ENCODE peak calls at places on chromosomes 2 and 18, in six cellular contexts. One of them, this sample, is unnamed.

GRCh38 chr2:96772903-96773675 is 12.4 kb downstream of the CNNM4 start:
- DNase-seq in retina: no peak
- DNase-seq in heart right ventricle: peak; percentile 25
- DNase-seq in neuronal stem cell: no peak
- DNase-seq in NCI-H774: no peak
- DNase-seq in astrocyte of the spinal cord: no peak
- DNase-seq in this sample: peak; percentile 72

GRCh38 chr2:205800804-205801203 is 118.5 kb downstream of the NRP2 start:
- DNase-seq in astrocyte of the spinal cord: peak; percentile 75
- DNase-seq in heart right ventricle: no peak
- DNase-seq in retina: no peak
- DNase-seq in neuronal stem cell: no peak
- DNase-seq in NCI-H774: no peak
- DNase-seq in this sample: no peak

GRCh38 chr2:163692611-163693482 is 43.0 kb downstream of the FIGN start:
- DNase-seq in astrocyte of the spinal cord: peak; percentile 14
- DNase-seq in NCI-H774: no peak
- DNase-seq in heart right ventricle: no peak
- DNase-seq in neuronal stem cell: no peak
- DNase-seq in retina: no peak
- DNase-seq in this sample: no peak

GRCh38 chr18:39455300-39455699 is 1889.7 kb upstream of the CELF4 start:
- DNase-seq in neuronal stem cell: no peak
- DNase-seq in retina: no peak
- DNase-seq in NCI-H774: no peak
- DNase-seq in astrocyte of the spinal cord: peak; percentile 65
- DNase-seq in heart right ventricle: no peak
- DNase-seq in this sample: no peak

GRCh38 chr2:10405441-10405840 is 42.7 kb downstream of the ODC1 start:
- DNase-seq in heart right ventricle: peak; percentile 59
- DNase-seq in retina: no peak
- DNase-seq in neuronal stem cell: no peak
- DNase-seq in astrocyte of the spinal cord: peak; percentile 90
- DNase-seq in NCI-H774: no peak
- DNase-seq in this sample: no peak

GRCh38 chr2:32680937-32681336 is 53.1 kb downstream of the TTC27 start:
- DNase-seq in astrocyte of the spinal cord: peak; percentile 22
- DNase-seq in NCI-H774: no peak
- DNase-seq in retina: no peak
- DNase-seq in neuronal stem cell: no peak
- DNase-seq in heart right ventricle: no peak
- DNase-seq in this sample: no peak

GRCh38 chr2:86274265-86274917 is 63.0 kb downstream of the REEP1 start:
- DNase-seq in astrocyte of the spinal cord: peak; percentile 69
- DNase-seq in neuronal stem cell: no peak
- DNase-seq in retina: no peak
- DNase-seq in NCI-H774: no peak
- DNase-seq in heart right ventricle: no peak
- DNase-seq in this sample: no peak

GRCh38 chr2:133844214-133844892 is 276.1 kb upstream of the NCKAP5 start:
- DNase-seq in retina: peak; percentile 76
- DNase-seq in neuronal stem cell: peak; percentile 77
- DNase-seq in heart right ventricle: no peak
- DNase-seq in NCI-H774: peak; percentile 54
- DNase-seq in astrocyte of the spinal cord: peak; percentile 82
- DNase-seq in this sample: peak; percentile 81

GRCh38 chr2:25123682-25124081 is 44.7 kb downstream of the POMC start:
- DNase-seq in neuronal stem cell: no peak
- DNase-seq in NCI-H774: no peak
- DNase-seq in heart right ventricle: no peak
- DNase-seq in retina: no peak
- DNase-seq in astrocyte of the spinal cord: no peak
- DNase-seq in this sample: no peak

GRCh38 chr2:96848264-96848663 is 4.4 kb upstream of the ANKRD23 start:
- DNase-seq in heart right ventricle: no peak
- DNase-seq in astrocyte of the spinal cord: no peak
- DNase-seq in NCI-H774: no peak
- DNase-seq in retina: peak; percentile 25
- DNase-seq in neuronal stem cell: no peak
- DNase-seq in this sample: no peak

GRCh38 chr2:1641498-1641897 is 102.8 kb downstream of the PXDN start:
- DNase-seq in neuronal stem cell: peak; percentile 64
- DNase-seq in heart right ventricle: no peak
- DNase-seq in retina: no peak
- DNase-seq in NCI-H774: no peak
- DNase-seq in astrocyte of the spinal cord: no peak
- DNase-seq in this sample: no peak

GRCh38 chr2:177908182-177908581 is 164.4 kb downstream of the PDE11A start:
- DNase-seq in heart right ventricle: no peak
- DNase-seq in astrocyte of the spinal cord: no peak
- DNase-seq in NCI-H774: no peak
- DNase-seq in neuronal stem cell: no peak
- DNase-seq in retina: no peak
- DNase-seq in this sample: no peak

GRCh38 chr18:22346342-22346967 is 71.3 kb downstream of the CTAGE1 start:
- DNase-seq in retina: no peak
- DNase-seq in NCI-H774: no peak
- DNase-seq in neuronal stem cell: no peak
- DNase-seq in astrocyte of the spinal cord: peak; percentile 73
- DNase-seq in heart right ventricle: no peak
- DNase-seq in this sample: no peak

GRCh38 chr2:134372141-134372540 is 118.3 kb downstream of the MGAT5 start:
- DNase-seq in neuronal stem cell: no peak
- DNase-seq in heart right ventricle: no peak
- DNase-seq in NCI-H774: no peak
- DNase-seq in retina: no peak
- DNase-seq in astrocyte of the spinal cord: peak; percentile 52
- DNase-seq in this sample: no peak

GRCh38 chr2:40208478-40208877 is 243.4 kb downstream of the SLC8A1 start:
- DNase-seq in NCI-H774: no peak
- DNase-seq in astrocyte of the spinal cord: no peak
- DNase-seq in retina: no peak
- DNase-seq in heart right ventricle: no peak
- DNase-seq in neuronal stem cell: no peak
- DNase-seq in this sample: no peak

GRCh38 chr18:49968649-49969309 is 155.4 kb upstream of the ACAA2 start:
- DNase-seq in NCI-H774: no peak
- DNase-seq in heart right ventricle: no peak
- DNase-seq in astrocyte of the spinal cord: no peak
- DNase-seq in retina: no peak
- DNase-seq in neuronal stem cell: no peak
- DNase-seq in this sample: no peak

GRCh38 chr2:29314816-29315571 is 199.8 kb downstream of the CLIP4 start:
- DNase-seq in retina: peak; percentile 88
- DNase-seq in neuronal stem cell: no peak
- DNase-seq in NCI-H774: no peak
- DNase-seq in astrocyte of the spinal cord: peak; percentile 43
- DNase-seq in heart right ventricle: no peak
- DNase-seq in this sample: peak; percentile 82

GRCh38 chr2:118800736-118801135 is 46.7 kb downstream of the EN1 start:
- DNase-seq in astrocyte of the spinal cord: peak; percentile 6
- DNase-seq in heart right ventricle: no peak
- DNase-seq in neuronal stem cell: no peak
- DNase-seq in NCI-H774: no peak
- DNase-seq in retina: no peak
- DNase-seq in this sample: no peak

GRCh38 chr18:77131652-77132368 is 773 bp downstream of the MBP start:
- DNase-seq in astrocyte of the spinal cord: no peak
- DNase-seq in NCI-H774: peak; percentile 21
- DNase-seq in heart right ventricle: peak; percentile 68
- DNase-seq in retina: peak; percentile 30
- DNase-seq in neuronal stem cell: no peak
- DNase-seq in this sample: peak; percentile 79

GRCh38 chr18:5584751-5585417 is 41.1 kb upstream of the EPB41L3 start:
- DNase-seq in astrocyte of the spinal cord: peak; percentile 71
- DNase-seq in NCI-H774: no peak
- DNase-seq in retina: no peak
- DNase-seq in heart right ventricle: no peak
- DNase-seq in neuronal stem cell: no peak
- DNase-seq in this sample: no peak

This sample was measured in activated effector memory CD4-positive, alpha-beta T cell treated with anti-CD3 and anti-CD28 coated beads, Interleukin-2, amount 50 U/mL, for 16 hours.